ENCODE peak calls at places on chromosomes 5 and 9, in five cellular contexts. One of them, this sample, is unnamed.

GRCh38 chr5:7540806-7541205 is 144.9 kb downstream of the ADCY2 start:
- DNase-seq in GM13977: no peak
- DNase-seq in GM13976: no peak
- DNase-seq in MM.1S: peak
- DNase-seq in neural progenitor cell: peak
- DNase-seq in this sample: no peak

GRCh38 chr9:124343533-124344290 is 71.5 kb downstream of the PSMB7 start:
- DNase-seq in GM13977: no peak
- DNase-seq in GM13976: no peak
- DNase-seq in MM.1S: no peak
- DNase-seq in neural progenitor cell: no peak
- DNase-seq in this sample: no peak

GRCh38 chr9:93254061-93254481 is 70.1 kb downstream of the WNK2 start:
- DNase-seq in GM13977: no peak
- DNase-seq in GM13976: no peak
- DNase-seq in MM.1S: no peak
- DNase-seq in neural progenitor cell: no peak
- DNase-seq in this sample: no peak

GRCh38 chr5:89287964-89288363 is 405.0 kb upstream of the MEF2C start:
- DNase-seq in GM13977: no peak
- DNase-seq in GM13976: no peak
- DNase-seq in MM.1S: no peak
- DNase-seq in neural progenitor cell: no peak
- DNase-seq in this sample: no peak

GRCh38 chr9:124231095-124231743 is 26.5 kb upstream of the NEK6 start:
- DNase-seq in GM13977: no peak
- DNase-seq in GM13976: no peak
- DNase-seq in MM.1S: no peak
- DNase-seq in neural progenitor cell: no peak
- DNase-seq in this sample: no peak

GRCh38 chr9:25117791-25118190 is 560.5 kb downstream of the TUSC1 start:
- DNase-seq in GM13977: no peak
- DNase-seq in GM13976: no peak
- DNase-seq in MM.1S: no peak
- DNase-seq in neural progenitor cell: peak
- DNase-seq in this sample: no peak

GRCh38 chr5:78799254-78800017 is 150.9 kb upstream of the LHFPL2 start:
- DNase-seq in GM13977: no peak
- DNase-seq in GM13976: no peak
- DNase-seq in MM.1S: no peak
- DNase-seq in neural progenitor cell: no peak
- DNase-seq in this sample: no peak

GRCh38 chr9:134211811-134212460 is 47.6 kb upstream of the RNU6ATAC start:
- DNase-seq in GM13977: no peak
- DNase-seq in GM13976: no peak
- DNase-seq in MM.1S: no peak
- DNase-seq in neural progenitor cell: no peak
- DNase-seq in this sample: no peak

GRCh38 chr5:135335031-135335828 is 63.8 kb downstream of the MACROH2A1 start:
- DNase-seq in GM13977: no peak
- DNase-seq in GM13976: no peak
- DNase-seq in MM.1S: no peak
- DNase-seq in neural progenitor cell: no peak
- DNase-seq in this sample: no peak

GRCh38 chr5:89110916-89111646 is 228.1 kb upstream of the MEF2C start:
- DNase-seq in GM13977: no peak
- DNase-seq in GM13976: no peak
- DNase-seq in MM.1S: no peak
- DNase-seq in neural progenitor cell: no peak
- DNase-seq in this sample: no peak

GRCh38 chr5:149310947-149311675 is 34.2 kb upstream of the GRPEL2 start:
- DNase-seq in GM13977: no peak
- DNase-seq in GM13976: no peak
- DNase-seq in MM.1S: no peak
- DNase-seq in neural progenitor cell: no peak
- DNase-seq in this sample: no peak

GRCh38 chr5:64180661-64181343 is 15.2 kb downstream of the RNF180 start:
- DNase-seq in GM13977: no peak
- DNase-seq in GM13976: no peak
- DNase-seq in MM.1S: no peak
- DNase-seq in neural progenitor cell: no peak
- DNase-seq in this sample: no peak

GRCh38 chr9:101269596-101270324 is 115.0 kb downstream of the BAAT start:
- DNase-seq in GM13977: no peak
- DNase-seq in GM13976: no peak
- DNase-seq in MM.1S: no peak
- DNase-seq in neural progenitor cell: peak
- DNase-seq in this sample: no peak

GRCh38 chr9:94144394-94144793 is 60.1 kb downstream of the PTPDC1 start:
- DNase-seq in GM13977: no peak
- DNase-seq in GM13976: no peak
- DNase-seq in MM.1S: no peak
- DNase-seq in neural progenitor cell: no peak
- DNase-seq in this sample: no peak

GRCh38 chr9:113901196-113901818 is 25.2 kb downstream of the ZNF618 start:
- DNase-seq in GM13977: no peak
- DNase-seq in GM13976: no peak
- DNase-seq in MM.1S: no peak
- DNase-seq in neural progenitor cell: peak
- DNase-seq in this sample: no peak

GRCh38 chr5:124337996-124338395 is 408.4 kb downstream of the ZNF608 start:
- DNase-seq in GM13977: no peak
- DNase-seq in GM13976: no peak
- DNase-seq in MM.1S: no peak
- DNase-seq in neural progenitor cell: no peak
- DNase-seq in this sample: no peak

GRCh38 chr5:57774439-57774838 is 291.8 kb upstream of the ACTBL2 start:
- DNase-seq in GM13977: no peak
- DNase-seq in GM13976: no peak
- DNase-seq in MM.1S: no peak
- DNase-seq in neural progenitor cell: no peak
- DNase-seq in this sample: no peak

GRCh38 chr5:151772029-151772867 is 494 bp downstream of the G3BP1 start:
- DNase-seq in GM13977: peak
- DNase-seq in GM13976: peak
- DNase-seq in MM.1S: peak
- DNase-seq in neural progenitor cell: peak
- DNase-seq in this sample: no peak

GRCh38 chr5:43193171-43193951 is 1.3 kb downstream of the NIM1K start:
- DNase-seq in GM13977: peak
- DNase-seq in GM13976: peak
- DNase-seq in MM.1S: no peak
- DNase-seq in neural progenitor cell: peak
- DNase-seq in this sample: peak

GRCh38 chr9:84129529-84129928 is 148.9 kb downstream of the RMI1 start:
- DNase-seq in GM13977: no peak
- DNase-seq in GM13976: no peak
- DNase-seq in MM.1S: no peak
- DNase-seq in neural progenitor cell: no peak
- DNase-seq in this sample: no peak
- TF ChIP-seq CTCF in GM13977: no peak
- TF ChIP-seq CTCF in GM13976: no peak
- TF ChIP-seq CTCF in MM.1S: no peak
- TF ChIP-seq CTCF in neural progenitor cell: no peak
- TF ChIP-seq CTCF in this sample: no peak

GRCh38 chr5:177089825-177090641 is 3.3 kb downstream of the FGFR4 start:
- DNase-seq in GM13977: no peak
- DNase-seq in GM13976: no peak
- DNase-seq in MM.1S: no peak
- DNase-seq in neural progenitor cell: no peak
- DNase-seq in this sample: no peak

GRCh38 chr5:177085985-177086917 is at the start of gene FGFR4:
- DNase-seq in GM13977: peak
- DNase-seq in GM13976: peak
- DNase-seq in MM.1S: peak
- DNase-seq in neural progenitor cell: peak
- DNase-seq in this sample: peak

GRCh38 chr5:177089146-177089545 is 2.4 kb downstream of the FGFR4 start:
- DNase-seq in GM13977: no peak
- DNase-seq in GM13976: no peak
- DNase-seq in MM.1S: no peak
- DNase-seq in neural progenitor cell: no peak
- DNase-seq in this sample: no peak

GRCh38 chr5:177087707-177088005 is 941 bp downstream of the FGFR4 start:
- DNase-seq in GM13977: no peak
- DNase-seq in GM13976: no peak
- DNase-seq in MM.1S: no peak
- DNase-seq in neural progenitor cell: no peak
- DNase-seq in this sample: no peak

GRCh38 chr5:177086918-177087706 is 397 bp downstream of the FGFR4 start:
- DNase-seq in GM13977: peak
- DNase-seq in GM13976: peak
- DNase-seq in MM.1S: peak
- DNase-seq in neural progenitor cell: peak
- DNase-seq in this sample: peak
- TF ChIP-seq CTCF in GM13977: peak
- TF ChIP-seq CTCF in GM13976: peak
- TF ChIP-seq CTCF in MM.1S: peak
- TF ChIP-seq CTCF in neural progenitor cell: peak
- TF ChIP-seq CTCF in this sample: peak

DNA sequence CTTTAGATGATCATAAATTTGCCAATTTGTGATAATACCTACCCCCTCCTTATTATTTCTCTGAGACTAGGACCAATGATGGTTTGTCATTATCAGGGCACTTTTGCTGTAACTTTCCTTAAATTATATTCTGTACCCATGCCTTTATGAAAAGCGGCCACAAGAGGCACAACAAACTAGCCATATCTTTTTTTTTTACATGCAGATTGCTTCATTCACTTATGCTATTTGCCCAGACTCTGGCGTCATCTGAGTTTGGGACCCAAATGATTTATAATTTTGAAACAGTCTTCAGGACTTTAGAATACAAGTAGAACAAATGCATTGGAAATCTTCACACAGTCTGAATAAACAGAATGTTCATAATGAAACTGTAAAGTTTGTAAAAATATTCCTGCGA is 408.1 kb downstream of the MAT2B start:
- DNase-seq in GM13977: no peak
- DNase-seq in GM13976: no peak
- DNase-seq in MM.1S: no peak
- DNase-seq in neural progenitor cell: no peak
- DNase-seq in this sample: no peak
- TF ChIP-seq CTCF in GM13977: no peak
- TF ChIP-seq CTCF in GM13976: no peak
- TF ChIP-seq CTCF in MM.1S: no peak
- TF ChIP-seq CTCF in neural progenitor cell: peak
- TF ChIP-seq CTCF in this sample: no peak

DNA sequence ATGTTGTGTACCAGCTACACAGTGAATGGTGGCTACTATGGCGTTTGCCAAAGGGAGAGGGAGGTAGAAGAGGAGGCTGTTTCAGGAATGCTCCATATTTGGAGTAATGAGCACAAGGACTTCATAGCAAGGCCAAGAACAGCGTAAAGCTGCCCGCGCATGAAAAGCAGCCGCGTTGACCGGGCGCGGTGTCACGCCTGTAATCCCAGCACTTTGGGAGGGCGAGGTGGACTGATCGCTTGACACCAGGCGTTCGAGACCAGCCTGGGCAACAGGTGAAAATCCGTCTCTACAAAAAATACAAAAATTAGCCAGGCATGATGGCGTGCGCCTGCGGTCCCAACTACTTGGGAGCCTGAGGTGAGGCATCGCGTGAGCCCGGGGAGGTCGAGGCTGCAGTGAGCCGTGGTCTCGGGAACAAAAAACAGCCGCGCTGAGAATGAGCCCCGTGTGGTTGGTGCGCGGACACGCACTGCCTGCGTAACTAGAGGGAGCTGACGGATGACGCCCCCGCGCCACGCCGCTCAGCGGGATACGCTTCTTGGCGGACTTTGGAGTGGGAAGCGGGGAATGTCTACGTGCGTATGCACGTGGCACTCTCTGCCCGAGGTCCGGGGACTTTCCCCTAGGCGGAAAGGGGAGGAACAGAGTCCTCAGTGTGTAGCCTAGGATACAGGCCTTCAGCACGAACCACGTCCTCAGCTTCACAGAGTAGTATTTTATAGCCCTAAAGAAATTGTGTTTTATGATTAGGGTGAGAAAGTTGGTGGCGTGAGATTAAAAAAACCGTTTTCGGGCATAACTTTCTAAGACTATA is at the start of gene RMRP:
- DNase-seq in GM13977: peak
- DNase-seq in GM13976: peak
- DNase-seq in MM.1S: peak
- DNase-seq in neural progenitor cell: peak
- DNase-seq in this sample: peak
- TF ChIP-seq CTCF in GM13977: peak
- TF ChIP-seq CTCF in GM13976: no peak
- TF ChIP-seq CTCF in MM.1S: peak
- TF ChIP-seq CTCF in neural progenitor cell: peak
- TF ChIP-seq CTCF in this sample: no peak

GRCh38 chr9:86424246-86424891 is 70.2 kb upstream of the TUT7 start:
- DNase-seq in GM13977: no peak
- DNase-seq in GM13976: no peak
- DNase-seq in MM.1S: no peak
- DNase-seq in neural progenitor cell: no peak
- DNase-seq in this sample: no peak
- TF ChIP-seq CTCF in GM13977: no peak
- TF ChIP-seq CTCF in GM13976: no peak
- TF ChIP-seq CTCF in MM.1S: no peak
- TF ChIP-seq CTCF in neural progenitor cell: no peak
- TF ChIP-seq CTCF in this sample: no peak

GRCh38 chr9:69549310-69550202 is 122.6 kb downstream of the APBA1 start:
- DNase-seq in GM13977: peak
- DNase-seq in GM13976: peak
- DNase-seq in MM.1S: peak
- DNase-seq in neural progenitor cell: peak
- DNase-seq in this sample: peak

GRCh38 chr9:69548676-69549075 is 123.5 kb downstream of the APBA1 start:
- DNase-seq in GM13977: no peak
- DNase-seq in GM13976: no peak
- DNase-seq in MM.1S: no peak
- DNase-seq in neural progenitor cell: no peak
- DNase-seq in this sample: no peak

GRCh38 chr9:69542048-69542447 is 130.1 kb downstream of the APBA1 start:
- DNase-seq in GM13977: no peak
- DNase-seq in GM13976: no peak
- DNase-seq in MM.1S: no peak
- DNase-seq in neural progenitor cell: peak
- DNase-seq in this sample: no peak

GRCh38 chr9:69542942-69543704 is 129.0 kb downstream of the APBA1 start:
- DNase-seq in GM13977: no peak
- DNase-seq in GM13976: no peak
- DNase-seq in MM.1S: no peak
- DNase-seq in neural progenitor cell: peak
- DNase-seq in this sample: no peak

GRCh38 chr9:69546265-69546664 is 125.9 kb downstream of the APBA1 start:
- DNase-seq in GM13977: no peak
- DNase-seq in GM13976: no peak
- DNase-seq in MM.1S: no peak
- DNase-seq in neural progenitor cell: peak
- DNase-seq in this sample: no peak
- TF ChIP-seq CTCF in GM13977: peak
- TF ChIP-seq CTCF in GM13976: no peak
- TF ChIP-seq CTCF in MM.1S: peak
- TF ChIP-seq CTCF in neural progenitor cell: peak
- TF ChIP-seq CTCF in this sample: no peak

This sample was measured in GM10248.